ENCODE peak calls at places on chromosomes 13 and 19, in seven cellular contexts. I, E, P, M, B, A and T are unnamed samples.

GRCh38 chr13:97340399-97340798 is 93.6 kb upstream of the RAP2A start:
- DNase-seq in M (no peak), P (no peak), A (no peak), I (no peak), E (no peak), B (no peak), T (no peak)

GRCh38 chr19:13066231-13066630 is 36.4 kb downstream of the LYL1 start:
- DNase-seq in B (no peak), M (no peak), E (no peak), A (peak), P (no peak), I (no peak), T (no peak)

GRCh38 chr13:73220966-73221720 is 162.3 kb downstream of the KLF5 start:
- DNase-seq in A (peak), B (no peak), E (no peak), I (no peak), P (no peak), M (no peak), T (no peak)

GRCh38 chr19:54418030-54418929 is 3.0 kb downstream of the TTYH1 start:
- DNase-seq in M (peak), P (peak), I (no peak), B (no peak), E (no peak), A (peak), T (no peak)

GRCh38 chr13:95327190-95327589 is 25.9 kb upstream of the ABCC4 start:
- DNase-seq in P (no peak), A (no peak), B (no peak), E (no peak), M (no peak), I (no peak), T (no peak)

GRCh38 chr13:72180253-72180952 is 313.4 kb upstream of the DACH1 start:
- DNase-seq in A (no peak), M (no peak), I (no peak), P (no peak), E (no peak), B (no peak), T (no peak)

GRCh38 chr13:25378528-25378927 is 6.8 kb downstream of the ATP8A2 start:
- DNase-seq in P (no peak), M (no peak), A (no peak), E (no peak), B (no peak), I (no peak), T (no peak)

GRCh38 chr13:110507678-110508381 is 53.7 kb downstream of the RAB20 start:
- DNase-seq in A (no peak), B (no peak), I (no peak), M (no peak), E (no peak), P (no peak), T (no peak)

GRCh38 chr19:17184381-17184841 is 30.7 kb upstream of the USE1 start:
- DNase-seq in P (no peak), E (peak), M (no peak), A (peak), B (peak), I (no peak), T (no peak)

GRCh38 chr19:8146877-8147575 is 2.4 kb downstream of the FBN3 start:
- DNase-seq in P (no peak), E (no peak), M (no peak), A (no peak), I (no peak), B (no peak), T (no peak)

GRCh38 chr19:5994407-5995165 is 16.6 kb upstream of the RANBP3 start:
- DNase-seq in M (no peak), P (no peak), I (no peak), B (no peak), E (no peak), A (no peak), T (no peak)

GRCh38 chr13:113874177-113874576 is 10.3 kb upstream of the GAS6 start:
- DNase-seq in I (no peak), B (no peak), A (no peak), P (no peak), M (no peak), E (no peak), T (no peak)

GRCh38 chr13:51804295-51805172 is 571 bp upstream of the DHRS12 start:
- DNase-seq in E (no peak), B (peak), I (no peak), P (no peak), A (peak), M (no peak), T (no peak)

GRCh38 chr19:10936661-10937084 is 8.1 kb downstream of the TIMM29 start:
- DNase-seq in B (no peak), I (no peak), E (peak), M (peak), P (peak), A (peak), T (peak)

GRCh38 chr19:29098091-29098490 is 114.9 kb downstream of the UQCRFS1 start:
- DNase-seq in I (no peak), P (no peak), B (no peak), E (no peak), M (no peak), A (no peak), T (no peak)

GRCh38 chr19:55559684-55560083 is 14.3 kb upstream of the SBK3 start:
- DNase-seq in E (no peak), A (no peak), B (no peak), I (no peak), M (no peak), P (no peak), T (no peak)

GRCh38 chr19:289651-290538 is 1.3 kb downstream of the PLPP2 start:
- DNase-seq in I (no peak), P (no peak), B (peak), A (no peak), E (no peak), M (no peak), T (no peak)

GRCh38 chr19:49149652-49150105 is 5.5 kb downstream of the HRC start:
- DNase-seq in E (no peak), P (no peak), M (peak), B (no peak), I (no peak), A (peak), T (peak)

GRCh38 chr13:35699181-35699580 is 222.7 kb upstream of the MAB21L1 start:
- DNase-seq in A (no peak), P (no peak), M (peak), B (no peak), E (no peak), I (no peak), T (no peak)

GRCh38 chr13:99986751-99987150 is 5.2 kb downstream of the ZIC2 start:
- DNase-seq in B (no peak), E (no peak), P (no peak), M (no peak), I (no peak), A (no peak), T (no peak)